ENCODE peak calls at places on chromosomes 6 and 20, in four cellular contexts. U, Z, X and O are unnamed samples. For H3K9me3, the result is how much of the 10 kb centered on the place peaks cover.

GRCh38 chr20:49475979-49476378 is 6.5 kb downstream of the KCNB1 start:
- DNase-seq in U (no peak), Z (no peak), X (no peak), O (no peak)

GRCh38 chr6:9620263-9620662 is 794.6 kb downstream of the TFAP2A start:
- DNase-seq in U (no peak), Z (no peak), X (no peak), O (no peak)

GRCh38 chr6:4459032-4459431 is 317.2 kb upstream of the CDYL start:
- DNase-seq in U (no peak), Z (no peak), X (peak), O (no peak)

GRCh38 chr20:58309607-58310290 is at the start of gene RAB22A:
- DNase-seq in U (peak), Z (peak), X (peak), O (no peak)

GRCh38 chr6:128327890-128328289 is 192.5 kb downstream of the PTPRK start:
- DNase-seq in U (no peak), Z (no peak), X (no peak), O (no peak)

GRCh38 chr6:42405025-42405424 is 46.7 kb downstream of the TRERF1 start:
- DNase-seq in U (no peak), Z (peak), X (peak), O (no peak)

GRCh38 chr20:57470212-57470522 is 54.8 kb downstream of the CTCFL start:
- DNase-seq in U (no peak), Z (no peak), X (no peak), O (no peak)

GRCh38 chr6:126351960-126352359 is 12.0 kb downstream of the CENPW start:
- DNase-seq in U (no peak), Z (no peak), X (no peak), O (no peak)

GRCh38 chr6:3086282-3086946 is 18.1 kb downstream of the RIPK1 start:
- DNase-seq in U (no peak), Z (no peak), X (no peak), O (no peak)
- H3K9me3 ChIP-seq in U (under half), Z (under half), X (under half), O (under half)

DNA sequence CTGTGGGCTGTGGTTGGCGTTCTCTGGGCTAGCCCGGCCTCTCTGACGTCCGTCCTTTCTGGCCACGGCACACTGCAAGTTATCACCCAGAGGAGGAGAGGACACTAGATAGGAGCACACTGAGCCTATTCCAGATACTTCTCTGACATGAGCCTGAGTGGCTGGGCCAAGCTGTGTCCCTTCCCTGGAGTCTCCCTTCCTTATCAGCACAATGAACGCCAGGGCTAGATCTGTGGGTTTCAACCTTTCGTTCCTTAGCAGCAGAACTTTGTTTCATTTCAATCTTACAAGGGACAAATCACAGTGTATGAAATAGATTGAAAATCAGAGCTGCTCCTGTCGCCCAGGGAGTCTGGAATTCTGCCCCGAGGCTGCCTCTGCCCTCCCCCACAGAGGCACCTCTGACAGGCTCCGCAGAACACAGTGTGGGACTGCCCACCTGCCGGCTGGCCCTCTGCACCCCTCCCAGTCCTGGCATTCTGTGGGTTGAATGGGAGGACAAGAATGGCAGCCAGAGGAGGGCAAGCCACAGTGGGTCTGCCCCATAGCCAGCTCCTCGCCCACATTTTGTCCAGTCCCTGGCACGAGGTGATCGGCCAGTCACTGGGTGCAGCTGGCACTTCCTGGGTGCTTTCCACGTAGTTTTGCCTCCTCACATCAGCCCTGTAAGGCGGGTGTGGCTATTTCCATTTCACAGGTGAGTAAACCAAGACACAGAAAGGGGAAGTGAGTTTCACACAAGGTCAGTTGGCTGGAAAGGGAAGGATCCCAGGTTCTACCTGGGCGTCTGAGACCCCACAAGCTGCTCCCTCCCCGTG is 26.0 kb downstream of the MANBAL start:
- DNase-seq in U (peak), Z (peak), X (peak), O (no peak)
- H3K4me3 ChIP-seq in U (no peak), Z (no peak), X (peak), O (no peak)

GRCh38 chr20:31368301-31368700 is at the start of gene DEFB118:
- DNase-seq in U (no peak), Z (no peak), X (no peak), O (no peak)

DNA sequence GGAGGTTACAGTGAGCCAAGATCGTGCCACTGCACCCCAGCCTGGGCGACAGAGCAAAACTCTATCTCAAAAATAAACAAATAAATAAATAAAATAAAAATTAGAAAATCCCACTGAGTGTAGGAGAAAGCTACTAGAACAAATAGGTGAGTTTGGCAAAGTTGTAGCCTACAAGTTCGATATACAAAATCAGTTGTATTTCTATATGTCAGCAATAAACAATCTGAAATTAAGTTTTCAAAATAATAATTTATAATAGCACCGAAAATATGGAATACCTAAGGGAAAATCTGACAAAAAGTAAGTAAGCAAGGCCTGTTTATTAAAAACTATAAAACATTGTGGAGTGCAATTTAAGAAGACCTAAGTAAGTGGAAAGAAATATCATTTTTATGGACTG is 5.1 kb upstream of the DEFB118 start:
- DNase-seq in U (no peak), Z (no peak), X (no peak), O (no peak)
- H3K9me3 ChIP-seq in U (under half), Z (under half), X (under half), O (under half)

DNA sequence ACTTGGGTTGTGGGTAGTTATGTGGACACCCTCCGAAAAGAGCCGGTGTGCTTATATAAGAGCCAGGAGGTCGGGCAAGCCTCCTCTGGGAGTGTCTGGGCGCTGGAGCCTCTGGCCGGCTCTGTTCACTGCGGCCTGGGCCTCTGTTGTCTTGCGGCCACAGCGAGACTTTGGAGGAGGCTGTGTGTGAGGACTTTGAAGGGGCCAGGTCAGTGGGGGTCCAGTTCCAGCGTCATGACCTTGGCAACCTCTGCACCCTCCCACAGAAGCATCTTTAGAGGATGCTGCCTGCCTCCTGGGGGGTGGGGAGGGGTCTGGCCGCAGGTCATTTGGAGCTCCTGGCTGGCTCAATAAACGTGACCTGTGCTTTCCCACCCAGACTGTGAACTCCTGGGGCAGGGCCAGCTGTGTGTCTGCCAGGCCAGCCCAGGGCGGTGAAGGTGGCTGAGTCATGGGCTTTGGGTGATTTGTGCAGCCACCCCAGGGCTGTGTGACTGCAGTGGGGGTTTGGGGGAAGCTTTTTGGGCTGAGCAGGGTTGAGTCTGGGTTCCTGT is 1.2 kb downstream of the TCEA2 start:
- DNase-seq in U (no peak), Z (no peak), X (no peak), O (no peak)
- H3K4me3 ChIP-seq in U (peak), Z (no peak), X (peak), O (peak)

DNA sequence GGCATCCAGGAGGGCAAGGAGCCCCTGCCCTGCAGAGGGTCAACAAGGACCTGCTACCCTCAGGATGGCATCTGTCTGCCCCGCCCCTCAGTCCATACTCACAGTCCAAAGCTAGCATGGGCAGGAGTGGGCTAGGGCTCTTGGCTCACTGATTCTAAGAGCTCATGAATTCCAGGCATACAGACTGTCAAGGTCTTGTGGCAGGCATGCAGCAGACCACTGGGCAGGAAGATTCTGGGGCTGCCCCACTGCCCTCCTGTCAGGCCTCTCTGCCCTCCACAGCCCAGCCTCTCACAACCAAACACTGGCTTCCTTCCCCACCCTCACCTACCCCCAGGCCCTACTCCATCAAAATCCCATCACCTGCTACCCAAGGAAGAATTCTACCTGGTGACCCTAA is 5.6 kb upstream of the SLC4A11 start:
- DNase-seq in U (peak), Z (no peak), X (no peak), O (no peak)
- H3K9me3 ChIP-seq in U (under half), Z (under half), X (under half), O (under half)

GRCh38 chr6:161540532-161540931 is 266.7 kb upstream of the AGPAT4 start:
- DNase-seq in U (no peak), Z (no peak), X (no peak), O (no peak)

GRCh38 chr6:161533266-161533665 is 259.4 kb upstream of the AGPAT4 start:
- DNase-seq in U (no peak), Z (no peak), X (no peak), O (no peak)

GRCh38 chr6:161536141-161536735 is 262.4 kb upstream of the AGPAT4 start:
- DNase-seq in U (no peak), Z (no peak), X (no peak), O (no peak)
- H3K4me3 ChIP-seq in U (no peak), Z (no peak), X (no peak), O (no peak)

GRCh38 chr20:45390931-45391330 is 12.8 kb upstream of the TP53TG5 start:
- DNase-seq in U (no peak), Z (no peak), X (no peak), O (no peak)
- H3K9me3 ChIP-seq in U (under half), Z (under half), X (under half), O (under half)

DNA sequence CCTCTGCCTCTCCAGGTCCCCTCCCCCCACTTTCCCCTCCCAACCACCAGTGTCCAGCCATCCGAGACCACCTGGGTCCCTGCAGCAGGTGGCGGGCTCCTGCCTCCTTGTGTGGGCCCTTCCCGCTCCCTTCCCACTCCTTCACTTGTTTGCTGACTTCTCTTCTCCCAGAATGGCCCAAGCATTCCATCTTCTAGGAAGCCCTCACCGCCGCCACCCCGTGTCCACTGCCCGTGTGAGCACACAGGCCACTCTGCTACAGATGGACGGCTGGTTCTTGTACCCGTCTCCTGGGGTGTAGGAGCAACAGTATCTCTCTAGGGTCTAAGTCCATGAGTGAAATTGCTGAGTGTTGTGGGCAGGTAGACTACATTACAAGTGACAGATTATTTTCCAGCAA is 15.0 kb downstream of the BPHL start:
- DNase-seq in U (no peak), Z (no peak), X (no peak), O (no peak)
- H3K4me3 ChIP-seq in U (no peak), Z (no peak), X (no peak), O (no peak)

DNA sequence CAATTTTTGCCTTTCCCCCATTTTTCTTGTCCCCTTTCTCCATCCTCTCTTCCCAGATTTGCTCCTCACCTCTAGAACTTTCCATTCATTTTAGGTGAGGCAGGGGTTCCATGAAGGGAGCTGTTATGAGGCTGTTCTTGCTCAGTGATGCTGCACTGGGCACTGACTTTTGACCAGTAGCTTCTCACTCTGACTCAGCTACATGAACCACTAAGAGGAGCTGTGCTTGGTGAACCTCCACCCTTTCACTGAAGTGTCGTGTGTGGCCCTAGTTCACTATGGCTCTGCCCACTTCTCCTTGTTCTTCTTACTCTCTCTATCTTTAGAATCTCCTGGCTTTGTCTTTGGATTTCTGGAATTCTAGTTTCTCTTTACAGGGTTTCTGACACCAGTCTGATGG is 307.1 kb upstream of the RNF24 start:
- DNase-seq in U (no peak), Z (no peak), X (no peak), O (no peak)
- H3K9me3 ChIP-seq in U (under half), Z (under half), X (under half), O (under half)

GRCh38 chr6:31806470-31807272 is at the start of gene LSM2:
- DNase-seq in U (peak), Z (peak), X (peak), O (no peak)
- H3K4me3 ChIP-seq in U (peak), Z (peak), X (peak), O (peak)